ENCODE peak calls at places on chromosomes 16 and 17, in six cellular contexts. One of them, this sample, is unnamed.

GRCh38 chr17:70310251-70310672 is 140.9 kb downstream of the KCNJ2 start:
- DNase-seq in HepG2: no peak
- DNase-seq in GM12878: no peak
- DNase-seq in K562: no peak
- DNase-seq in H1: no peak
- DNase-seq in HCT116: no peak
- DNase-seq in this sample: no peak

GRCh38 chr16:10080031-10080772 is 102.0 kb downstream of the GRIN2A start:
- DNase-seq in H1: no peak
- DNase-seq in HCT116: peak; percentile 15
- DNase-seq in GM12878: no peak
- DNase-seq in K562: peak; percentile 14
- DNase-seq in HepG2: no peak
- DNase-seq in this sample: no peak

GRCh38 chr17:55057184-55057583 is 88.6 kb downstream of the STXBP4 start:
- DNase-seq in H1: no peak
- DNase-seq in K562: no peak
- DNase-seq in HCT116: no peak
- DNase-seq in GM12878: no peak
- DNase-seq in HepG2: no peak
- DNase-seq in this sample: no peak

GRCh38 chr17:41324180-41325075 is 8.9 kb upstream of the KRTAP17-1 start:
- DNase-seq in K562: peak; percentile 16
- DNase-seq in HepG2: peak; percentile 18
- DNase-seq in HCT116: peak; percentile 28
- DNase-seq in H1: peak; percentile 61
- DNase-seq in GM12878: no peak
- DNase-seq in this sample: peak; percentile 79

GRCh38 chr17:21268596-21269188 is 15.5 kb upstream of the NATD1 start:
- DNase-seq in HCT116: no peak
- DNase-seq in HepG2: no peak
- DNase-seq in GM12878: no peak
- DNase-seq in H1: no peak
- DNase-seq in K562: no peak
- DNase-seq in this sample: no peak

GRCh38 chr16:15682105-15682570 is 32.1 kb downstream of the NDE1 start:
- DNase-seq in HepG2: peak; percentile 89
- DNase-seq in K562: peak; percentile 86
- DNase-seq in HCT116: peak; percentile 33
- DNase-seq in H1: peak; percentile 48
- DNase-seq in GM12878: no peak
- DNase-seq in this sample: peak; percentile 80

GRCh38 chr17:42118545-42118944 is 2.6 kb downstream of the KAT2A start:
- DNase-seq in H1: peak; percentile 66
- DNase-seq in HCT116: peak; percentile 13
- DNase-seq in K562: peak; percentile 59
- DNase-seq in HepG2: peak; percentile 52
- DNase-seq in GM12878: no peak
- DNase-seq in this sample: no peak

GRCh38 chr17:76791053-76791980 is 53.4 kb downstream of the MFSD11 start:
- DNase-seq in K562: peak; percentile 70
- DNase-seq in GM12878: peak; percentile 33
- DNase-seq in HCT116: no peak
- DNase-seq in HepG2: peak; percentile 39
- DNase-seq in H1: no peak
- DNase-seq in this sample: no peak

GRCh38 chr16:84988328-84989080 is 22.8 kb downstream of the ZDHHC7 start:
- DNase-seq in HepG2: no peak
- DNase-seq in H1: no peak
- DNase-seq in GM12878: no peak
- DNase-seq in HCT116: no peak
- DNase-seq in K562: no peak
- DNase-seq in this sample: no peak

GRCh38 chr16:31130899-31131298 is 4.6 kb downstream of the PRSS8 start:
- DNase-seq in HCT116: no peak
- DNase-seq in K562: no peak
- DNase-seq in GM12878: no peak
- DNase-seq in H1: peak; percentile 66
- DNase-seq in HepG2: no peak
- DNase-seq in this sample: peak; percentile 98

GRCh38 chr16:23134274-23134673 is 15.0 kb downstream of the USP31 start:
- DNase-seq in GM12878: no peak
- DNase-seq in H1: no peak
- DNase-seq in K562: peak; percentile 55
- DNase-seq in HCT116: no peak
- DNase-seq in HepG2: peak; percentile 75
- DNase-seq in this sample: no peak

GRCh38 chr17:77508047-77508715 is 367.4 kb downstream of the SEC14L1 start:
- DNase-seq in K562: no peak
- DNase-seq in H1: no peak
- DNase-seq in HCT116: no peak
- DNase-seq in GM12878: no peak
- DNase-seq in HepG2: peak; percentile 63
- DNase-seq in this sample: no peak

GRCh38 chr17:48054238-48055185 is 6.4 kb downstream of the NFE2L1 start:
- DNase-seq in HepG2: no peak
- DNase-seq in GM12878: no peak
- DNase-seq in H1: peak; percentile 89
- DNase-seq in HCT116: no peak
- DNase-seq in K562: peak; percentile 84
- DNase-seq in this sample: no peak

GRCh38 chr17:32487460-32488176 is 825 bp downstream of the CDK5R1 start:
- DNase-seq in HCT116: no peak
- DNase-seq in HepG2: no peak
- DNase-seq in K562: peak; percentile 41
- DNase-seq in GM12878: no peak
- DNase-seq in H1: no peak
- DNase-seq in this sample: peak; percentile 31

GRCh38 chr17:83142619-83143018 is 63.2 kb downstream of the METRNL start:
- DNase-seq in K562: no peak
- DNase-seq in HepG2: no peak
- DNase-seq in HCT116: no peak
- DNase-seq in GM12878: no peak
- DNase-seq in H1: no peak
- DNase-seq in this sample: no peak
- TF ChIP-seq JUND in K562: no peak
- TF ChIP-seq JUND in HepG2: no peak
- TF ChIP-seq JUND in HCT116: no peak
- TF ChIP-seq JUND in GM12878: no peak
- TF ChIP-seq JUND in H1: no peak
- TF ChIP-seq JUND in this sample: no peak

DNA sequence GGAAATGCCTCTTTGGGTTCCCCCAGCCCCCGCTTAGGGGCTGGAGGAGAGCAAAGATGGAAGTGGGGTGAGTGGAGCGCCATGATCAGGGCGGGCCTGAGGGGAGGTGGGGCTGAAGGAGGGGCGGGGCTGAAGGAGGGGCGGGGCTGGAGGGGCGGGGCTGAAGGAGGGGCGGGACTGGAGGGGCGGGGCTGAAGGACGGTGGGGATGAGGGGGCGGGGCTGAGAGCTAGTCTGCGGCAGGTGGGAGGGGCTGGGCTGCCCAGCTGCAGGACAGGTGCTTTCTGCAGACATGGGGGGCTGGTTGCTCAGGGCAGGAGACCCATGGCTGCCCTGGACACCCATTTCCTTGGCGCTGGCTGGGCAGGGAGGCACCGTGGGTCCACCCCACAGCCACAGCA is 39.1 kb upstream of the PABPN1L start:
- DNase-seq in HepG2: no peak
- DNase-seq in H1: peak; percentile 82
- DNase-seq in GM12878: no peak
- DNase-seq in HCT116: no peak
- DNase-seq in K562: peak; percentile 79
- DNase-seq in this sample: peak; percentile 81
- TF ChIP-seq JUND in HepG2: no peak
- TF ChIP-seq JUND in H1: no peak
- TF ChIP-seq JUND in GM12878: no peak
- TF ChIP-seq JUND in HCT116: no peak
- TF ChIP-seq JUND in K562: no peak
- TF ChIP-seq JUND in this sample: no peak

GRCh38 chr16:12628526-12628925 is 175.2 kb downstream of the CPPED1 start:
- DNase-seq in K562: no peak
- DNase-seq in GM12878: no peak
- DNase-seq in HCT116: no peak
- DNase-seq in H1: no peak
- DNase-seq in HepG2: no peak
- DNase-seq in this sample: no peak
- TF ChIP-seq JUND in K562: no peak
- TF ChIP-seq JUND in GM12878: no peak
- TF ChIP-seq JUND in HCT116: no peak
- TF ChIP-seq JUND in H1: no peak
- TF ChIP-seq JUND in HepG2: no peak
- TF ChIP-seq JUND in this sample: no peak

GRCh38 chr16:25366078-25366477 is 108.4 kb upstream of the ZKSCAN2 start:
- DNase-seq in H1: no peak
- DNase-seq in GM12878: no peak
- DNase-seq in HepG2: no peak
- DNase-seq in HCT116: no peak
- DNase-seq in K562: no peak
- DNase-seq in this sample: peak; percentile 10
- TF ChIP-seq JUND in H1: no peak
- TF ChIP-seq JUND in GM12878: no peak
- TF ChIP-seq JUND in HepG2: no peak
- TF ChIP-seq JUND in HCT116: no peak
- TF ChIP-seq JUND in K562: no peak
- TF ChIP-seq JUND in this sample: no peak

GRCh38 chr17:18319604-18320256 is 4.6 kb downstream of the SMCR8 start:
- DNase-seq in K562: peak; percentile 55
- DNase-seq in GM12878: no peak
- DNase-seq in HCT116: no peak
- DNase-seq in H1: no peak
- DNase-seq in HepG2: peak; percentile 37
- DNase-seq in this sample: peak; percentile 68
- TF ChIP-seq JUND in K562: no peak
- TF ChIP-seq JUND in GM12878: no peak
- TF ChIP-seq JUND in HCT116: no peak
- TF ChIP-seq JUND in H1: no peak
- TF ChIP-seq JUND in HepG2: no peak
- TF ChIP-seq JUND in this sample: no peak

DNA sequence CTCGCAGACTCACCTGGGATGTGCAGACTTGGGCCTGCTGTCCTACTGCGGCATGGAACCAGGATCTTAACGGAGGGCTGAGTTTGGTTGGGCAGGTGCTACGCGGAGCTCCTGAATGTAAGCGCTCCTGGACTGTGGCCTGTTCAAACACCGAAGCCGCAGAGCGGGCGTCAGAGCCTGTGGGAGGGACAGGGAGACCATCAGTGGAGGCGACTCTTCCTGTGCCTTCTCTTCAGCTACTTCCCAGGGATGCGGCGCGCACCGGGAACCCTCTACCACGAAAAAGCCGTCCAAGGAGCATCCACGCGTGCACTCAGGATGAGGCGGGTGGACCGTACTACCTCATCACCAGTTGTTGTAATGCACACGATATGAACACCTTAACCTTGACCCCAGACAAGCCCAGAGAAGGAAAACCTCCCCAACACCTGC is 2.0 kb downstream of the USP36 start:
- DNase-seq in GM12878: no peak
- DNase-seq in H1: no peak
- DNase-seq in HepG2: peak; percentile 81
- DNase-seq in HCT116: no peak
- DNase-seq in K562: no peak
- DNase-seq in this sample: no peak
- TF ChIP-seq JUND in GM12878: no peak
- TF ChIP-seq JUND in H1: no peak
- TF ChIP-seq JUND in HepG2: no peak
- TF ChIP-seq JUND in HCT116: no peak
- TF ChIP-seq JUND in K562: no peak
- TF ChIP-seq JUND in this sample: no peak

GRCh38 chr17:14797021-14797420 is 468.1 kb downstream of the PMP22 start:
- DNase-seq in HepG2: no peak
- DNase-seq in HCT116: no peak
- DNase-seq in GM12878: no peak
- DNase-seq in K562: no peak
- DNase-seq in H1: no peak
- DNase-seq in this sample: no peak

GRCh38 chr17:14793237-14793636 is 471.9 kb downstream of the PMP22 start:
- DNase-seq in HCT116: no peak
- DNase-seq in GM12878: no peak
- DNase-seq in H1: no peak
- DNase-seq in K562: no peak
- DNase-seq in HepG2: no peak
- DNase-seq in this sample: no peak

GRCh38 chr17:14792751-14793150 is 472.4 kb downstream of the PMP22 start:
- DNase-seq in HCT116: no peak
- DNase-seq in H1: no peak
- DNase-seq in GM12878: no peak
- DNase-seq in HepG2: no peak
- DNase-seq in K562: no peak
- DNase-seq in this sample: peak; percentile 84

GRCh38 chr17:14797801-14798200 is 467.3 kb downstream of the PMP22 start:
- DNase-seq in HCT116: no peak
- DNase-seq in HepG2: no peak
- DNase-seq in K562: no peak
- DNase-seq in GM12878: no peak
- DNase-seq in H1: no peak
- DNase-seq in this sample: no peak

GRCh38 chr17:14794961-14795360 is 470.2 kb downstream of the PMP22 start:
- DNase-seq in GM12878: no peak
- DNase-seq in HepG2: no peak
- DNase-seq in K562: no peak
- DNase-seq in HCT116: no peak
- DNase-seq in H1: no peak
- DNase-seq in this sample: no peak
- TF ChIP-seq JUND in GM12878: no peak
- TF ChIP-seq JUND in HepG2: no peak
- TF ChIP-seq JUND in K562: no peak
- TF ChIP-seq JUND in HCT116: no peak
- TF ChIP-seq JUND in H1: no peak
- TF ChIP-seq JUND in this sample: no peak

GRCh38 chr17:82875418-82875856 is 35.6 kb upstream of the ZNF750 start:
- DNase-seq in H1: peak; percentile 71
- DNase-seq in HCT116: no peak
- DNase-seq in HepG2: peak; percentile 64
- DNase-seq in K562: no peak
- DNase-seq in GM12878: no peak
- DNase-seq in this sample: peak; percentile 81
- TF ChIP-seq JUND in H1: no peak
- TF ChIP-seq JUND in HCT116: no peak
- TF ChIP-seq JUND in HepG2: no peak
- TF ChIP-seq JUND in K562: no peak
- TF ChIP-seq JUND in GM12878: no peak
- TF ChIP-seq JUND in this sample: no peak

This sample was measured in T47D.